ENCODE peak calls at places on chromosomes 1 and 21, in six cellular contexts. One of them, this sample, is unnamed.

GRCh38 chr1:75034376-75034775 is 99.8 kb upstream of the LHX8 start:
- DNase-seq in nephron progenitor cell: no peak
- DNase-seq in NCI-H1092: no peak
- DNase-seq in endodermal cell: no peak
- DNase-seq in GM10248: no peak
- DNase-seq in midbrain: no peak
- DNase-seq in this sample: no peak

GRCh38 chr21:15015622-15016471 is 49.0 kb downstream of the NRIP1 start:
- DNase-seq in GM10248: no peak
- DNase-seq in NCI-H1092: no peak
- DNase-seq in endodermal cell: no peak
- DNase-seq in nephron progenitor cell: no peak
- DNase-seq in midbrain: no peak
- DNase-seq in this sample: no peak

GRCh38 chr1:201131398-201131797 is 4.4 kb upstream of the ASCL5 start:
- DNase-seq in NCI-H1092: no peak
- DNase-seq in midbrain: no peak
- DNase-seq in nephron progenitor cell: no peak
- DNase-seq in GM10248: no peak
- DNase-seq in endodermal cell: no peak
- DNase-seq in this sample: no peak

GRCh38 chr1:29471487-29472313 is 235.4 kb downstream of the PTPRU start:
- DNase-seq in endodermal cell: peak
- DNase-seq in GM10248: no peak
- DNase-seq in NCI-H1092: no peak
- DNase-seq in midbrain: no peak
- DNase-seq in nephron progenitor cell: peak
- DNase-seq in this sample: no peak

GRCh38 chr1:42323551-42323950 is 11.5 kb downstream of the FOXJ3 start:
- DNase-seq in endodermal cell: no peak
- DNase-seq in midbrain: no peak
- DNase-seq in NCI-H1092: no peak
- DNase-seq in nephron progenitor cell: no peak
- DNase-seq in GM10248: no peak
- DNase-seq in this sample: no peak

GRCh38 chr1:41609166-41609883 is 124.8 kb upstream of the EDN2 start:
- DNase-seq in endodermal cell: peak
- DNase-seq in nephron progenitor cell: no peak
- DNase-seq in midbrain: no peak
- DNase-seq in NCI-H1092: no peak
- DNase-seq in GM10248: no peak
- DNase-seq in this sample: no peak

GRCh38 chr1:38064232-38064903 is 17.8 kb upstream of the POU3F1 start:
- DNase-seq in NCI-H1092: no peak
- DNase-seq in endodermal cell: peak
- DNase-seq in GM10248: no peak
- DNase-seq in midbrain: no peak
- DNase-seq in nephron progenitor cell: no peak
- DNase-seq in this sample: peak

GRCh38 chr1:6801199-6801598 is 15.9 kb downstream of the CAMTA1 start:
- DNase-seq in NCI-H1092: no peak
- DNase-seq in GM10248: no peak
- DNase-seq in midbrain: no peak
- DNase-seq in endodermal cell: no peak
- DNase-seq in nephron progenitor cell: no peak
- DNase-seq in this sample: no peak

GRCh38 chr1:113325039-113325438 is 65.3 kb upstream of the MAGI3 start:
- DNase-seq in GM10248: no peak
- DNase-seq in midbrain: no peak
- DNase-seq in nephron progenitor cell: no peak
- DNase-seq in NCI-H1092: no peak
- DNase-seq in endodermal cell: no peak
- DNase-seq in this sample: no peak

GRCh38 chr1:171740987-171741871 is 636 bp downstream of the VAMP4 start:
- DNase-seq in midbrain: peak
- DNase-seq in NCI-H1092: peak
- DNase-seq in nephron progenitor cell: peak
- DNase-seq in GM10248: peak
- DNase-seq in endodermal cell: peak
- DNase-seq in this sample: peak

This sample was measured in Ammon's horn.